ENCODE peak calls at places on chromosomes 13 and 19, in seven cellular contexts. W is neural progenitor cell, U is K562, Q is GM23338, R is GM12878, Z is MM.1S, L is H1. Y is an unnamed sample.

GRCh38 chr13:94120878-94121277 is 358.6 kb downstream of the DCT start:
- DNase-seq in W (no peak), U (no peak), Q (no peak), R (no peak), Z (no peak), L (no peak), Y (no peak)

GRCh38 chr13:24064258-24064860 is 96.2 kb upstream of the SPATA13 start:
- DNase-seq in W (no peak), U (no peak), Q (no peak), R (no peak), Z (no peak), L (no peak), Y (no peak)

GRCh38 chr19:40503300-40503699 is 36.5 kb downstream of the SPTBN4 start:
- DNase-seq in W (peak), U (peak), Q (peak), R (no peak), Z (no peak), L (no peak), Y (peak)

GRCh38 chr13:69600811-69601210 is 506.8 kb upstream of the ATXN8OS start:
- DNase-seq in W (no peak), U (no peak), Q (no peak), R (no peak), Z (no peak), L (no peak), Y (no peak)

GRCh38 chr13:28569886-28570285 is 75.0 kb upstream of the FLT1 start:
- DNase-seq in W (no peak), U (no peak), Q (no peak), R (no peak), Z (no peak), L (no peak), Y (no peak)

GRCh38 chr13:64051278-64051677 is 2635.6 kb upstream of the PCDH20 start:
- DNase-seq in W (no peak), U (no peak), Q (no peak), R (no peak), Z (no peak), L (no peak), Y (no peak)

GRCh38 chr13:31380728-31381127 is 181.0 kb downstream of the B3GLCT start:
- DNase-seq in W (peak), U (no peak), Q (peak), R (no peak), Z (no peak), L (no peak), Y (no peak)

GRCh38 chr13:46666727-46667456 is 113.9 kb downstream of the LRCH1 start:
- DNase-seq in W (peak), U (no peak), Q (peak), R (no peak), Z (peak), L (peak), Y (peak)

GRCh38 chr13:99314640-99315176 is 7.5 kb upstream of the GPR183 start:
- DNase-seq in W (no peak), U (peak), Q (no peak), R (no peak), Z (no peak), L (no peak), Y (no peak)

GRCh38 chr13:62760724-62761123 is 1345.1 kb upstream of the PCDH20 start:
- DNase-seq in W (no peak), U (no peak), Q (no peak), R (no peak), Z (no peak), L (no peak), Y (no peak)

GRCh38 chr13:30572859-30573275 is 44.9 kb upstream of the USPL1 start:
- DNase-seq in W (no peak), U (no peak), Q (peak), R (peak), Z (peak), L (no peak), Y (no peak)

GRCh38 chr19:33498391-33499000 is 23.1 kb downstream of the PEPD start:
- DNase-seq in W (no peak), U (no peak), Q (no peak), R (no peak), Z (no peak), L (no peak), Y (no peak)

GRCh38 chr13:113022391-113023216 is 53.6 kb downstream of the MCF2L start:
- DNase-seq in W (peak), U (no peak), Q (peak), R (no peak), Z (no peak), L (no peak), Y (no peak)

GRCh38 chr13:103903790-103904189 is 837.6 kb upstream of the SLC10A2 start:
- DNase-seq in W (no peak), U (no peak), Q (no peak), R (no peak), Z (no peak), L (no peak), Y (no peak)

GRCh38 chr13:72489751-72490150 is 237.7 kb downstream of the MZT1 start:
- DNase-seq in W (no peak), U (no peak), Q (no peak), R (no peak), Z (no peak), L (no peak), Y (no peak)

GRCh38 chr19:17575871-17576757 is 20.7 kb downstream of the COLGALT1 start:
- DNase-seq in W (no peak), U (peak), Q (peak), R (no peak), Z (no peak), L (no peak), Y (no peak)

GRCh38 chr19:19305066-19305465 is 15.2 kb downstream of the SUGP1 start:
- DNase-seq in W (no peak), U (no peak), Q (no peak), R (no peak), Z (no peak), L (no peak), Y (no peak)

GRCh38 chr19:57558525-57558924 is 1.1 kb downstream of the ZNF550 start:
- DNase-seq in W (no peak), U (peak), Q (peak), R (no peak), Z (no peak), L (no peak), Y (no peak)

GRCh38 chr13:111336666-111337065 is 16.2 kb downstream of the TEX29 start:
- DNase-seq in W (no peak), U (no peak), Q (no peak), R (no peak), Z (no peak), L (no peak), Y (no peak)

GRCh38 chr13:95643814-95644598 is 500 bp downstream of the DZIP1 start:
- DNase-seq in W (peak), U (no peak), Q (peak), R (no peak), Z (no peak), L (no peak), Y (no peak)

GRCh38 chr19:22622020-22622419 is 12.1 kb upstream of the ZNF492 start:
- DNase-seq in W (no peak), U (no peak), Q (no peak), R (no peak), Z (no peak), L (no peak), Y (no peak)

GRCh38 chr13:24680258-24680920 is at the start of gene ATP12A:
- DNase-seq in W (peak), U (no peak), Q (peak), R (no peak), Z (peak), L (no peak), Y (no peak)

GRCh38 chr19:1923319-1923718 is 17.7 kb upstream of the CSNK1G2 start:
- DNase-seq in W (no peak), U (no peak), Q (no peak), R (no peak), Z (peak), L (no peak), Y (no peak)

GRCh38 chr19:15251749-15252397 is 19.6 kb upstream of the EPHX3 start:
- DNase-seq in W (peak), U (peak), Q (peak), R (no peak), Z (no peak), L (peak), Y (no peak)

GRCh38 chr13:46795321-46795720 is 1.6 kb downstream of the ESD start:
- DNase-seq in W (peak), U (peak), Q (peak), R (no peak), Z (no peak), L (no peak), Y (no peak)

GRCh38 chr19:47255947-47256687 is at the start of gene CCDC9:
- DNase-seq in W (peak), U (no peak), Q (peak), R (peak), Z (peak), L (peak), Y (peak)

GRCh38 chr19:54137913-54138776 is 583 bp downstream of the CNOT3 start:
- DNase-seq in W (peak), U (peak), Q (peak), R (no peak), Z (peak), L (no peak), Y (no peak)

GRCh38 chr13:102812616-102813287 is 13.8 kb downstream of the BIVM start:
- DNase-seq in W (peak), U (no peak), Q (peak), R (no peak), Z (no peak), L (no peak), Y (no peak)

GRCh38 chr19:2495651-2496316 is 19.9 kb downstream of the GADD45B start:
- DNase-seq in W (no peak), U (no peak), Q (no peak), R (no peak), Z (no peak), L (no peak), Y (no peak)

GRCh38 chr19:33168528-33168927 is 25.6 kb upstream of the LRP3 start:
- DNase-seq in W (no peak), U (no peak), Q (no peak), R (no peak), Z (no peak), L (no peak), Y (no peak)

GRCh38 chr19:43789029-43789428 is 8.3 kb upstream of the KCNN4 start:
- DNase-seq in W (peak), U (no peak), Q (peak), R (no peak), Z (peak), L (no peak), Y (no peak)

GRCh38 chr13:30257433-30258099 is 49.8 kb downstream of the KATNAL1 start:
- DNase-seq in W (peak), U (no peak), Q (peak), R (no peak), Z (no peak), L (no peak), Y (no peak)

GRCh38 chr19:41548954-41549688 is 26.8 kb upstream of the CEACAM21 start:
- DNase-seq in W (peak), U (no peak), Q (peak), R (no peak), Z (peak), L (no peak), Y (no peak)

GRCh38 chr13:49220856-49221614 is 897 bp downstream of the MLNR start:
- DNase-seq in W (peak), U (no peak), Q (peak), R (no peak), Z (no peak), L (no peak), Y (no peak)

GRCh38 chr13:30148171-30148754 is 159.1 kb downstream of the KATNAL1 start:
- DNase-seq in W (no peak), U (no peak), Q (no peak), R (no peak), Z (peak), L (no peak), Y (no peak)

GRCh38 chr13:51125495-51126226 is 14.6 kb upstream of the C13orf42 start:
- DNase-seq in W (peak), U (peak), Q (peak), R (peak), Z (peak), L (peak), Y (no peak)

GRCh38 chr19:55285225-55285890 is 1.6 kb downstream of the BRSK1 start:
- DNase-seq in W (no peak), U (no peak), Q (peak), R (no peak), Z (no peak), L (no peak), Y (no peak)
- TF ChIP-seq EZH2 in W (no peak), U (no peak), Q (no peak), R (no peak), Z (no peak), L (no peak), Y (no peak)

GRCh38 chr19:45746866-45747265 is 13.6 kb downstream of the MEIOSIN start:
- DNase-seq in W (no peak), U (no peak), Q (no peak), R (no peak), Z (no peak), L (no peak), Y (no peak)
- H3K4me3 ChIP-seq in W (no peak), U (no peak), Q (no peak), R (no peak), Z (no peak), L (no peak), Y (no peak)

DNA sequence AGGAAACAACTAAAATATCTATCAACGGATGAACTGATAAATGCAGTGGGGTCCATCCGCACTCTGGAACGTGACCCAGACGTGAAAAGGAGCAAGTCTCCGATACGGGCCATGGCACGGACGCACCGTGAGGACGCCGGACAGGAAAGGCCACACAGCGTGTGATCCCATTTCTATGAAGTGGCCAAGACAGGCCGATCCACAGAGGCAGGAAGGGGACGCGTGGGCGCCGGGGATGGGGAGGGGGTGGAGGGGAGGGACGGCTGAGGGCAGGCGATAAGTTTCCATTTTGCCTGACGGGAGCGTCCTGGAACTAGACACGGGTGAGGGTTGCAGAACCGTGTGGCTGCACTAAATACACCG is 13.8 kb downstream of the SHC2 start:
- DNase-seq in W (no peak), U (peak), Q (no peak), R (no peak), Z (no peak), L (no peak), Y (no peak)
- TF ChIP-seq EZH2 in W (no peak), U (no peak), Q (no peak), R (no peak), Z (no peak), L (no peak), Y (no peak)

GRCh38 chr19:38304352-38304865 is 358 bp downstream of the C19orf33 start:
- DNase-seq in W (no peak), U (no peak), Q (peak), R (no peak), Z (no peak), L (no peak), Y (no peak)
- H3K4me3 ChIP-seq in W (peak), U (no peak), Q (peak), R (no peak), Z (no peak), L (peak), Y (no peak)